ENCODE peak calls at places on chromosomes 11 and 22, in nine cellular contexts. B is fibroblast of mammary gland, J is kidney, M is fibroblast of pulmonary artery, O is cardiac fibroblast, X is ovary, W is thoracic aorta, U is astrocyte of the spinal cord, C is AG04449. T is an unnamed sample.

GRCh38 chr11:68890490-68891231 is 13.0 kb downstream of the MRPL21 start:
- DNase-seq in B (peak), J (peak), M (peak), O (peak), X (no peak), W (peak), U (peak), C (peak), T (peak)

GRCh38 chr11:24637520-24637919 is 140.7 kb downstream of the LUZP2 start:
- DNase-seq in B (no peak), J (no peak), M (no peak), O (no peak), X (no peak), W (no peak), U (no peak), C (no peak), T (no peak)

GRCh38 chr22:29704528-29705285 is 15.1 kb upstream of the CABP7 start:
- DNase-seq in B (peak), J (no peak), M (peak), O (peak), X (no peak), W (no peak), U (peak), C (no peak), T (no peak)

GRCh38 chr11:131744847-131745246 is 374.4 kb downstream of the NTM start:
- DNase-seq in B (peak), J (no peak), M (peak), O (peak), X (no peak), W (no peak), U (peak), C (no peak), T (peak)

GRCh38 chr11:86592659-86593451 is 79.6 kb downstream of the ME3 start:
- DNase-seq in B (peak), J (no peak), M (peak), O (peak), X (no peak), W (peak), U (peak), C (no peak), T (peak)

GRCh38 chr11:35721576-35722341 is 59.2 kb downstream of the TRIM44 start:
- DNase-seq in B (no peak), J (no peak), M (peak), O (no peak), X (no peak), W (no peak), U (no peak), C (no peak), T (no peak)

GRCh38 chr11:31106326-31106725 is 263.2 kb downstream of the DCDC1 start:
- DNase-seq in B (no peak), J (no peak), M (no peak), O (no peak), X (no peak), W (no peak), U (no peak), C (no peak), T (no peak)

GRCh38 chr11:11379661-11380060 is 26.6 kb upstream of the CSNK2A3 start:
- DNase-seq in B (no peak), J (no peak), M (no peak), O (no peak), X (no peak), W (no peak), U (no peak), C (no peak), T (no peak)

GRCh38 chr22:24071686-24072085 is 60.6 kb downstream of the CABIN1 start:
- DNase-seq in B (no peak), J (no peak), M (no peak), O (no peak), X (no peak), W (no peak), U (no peak), C (no peak), T (no peak)

GRCh38 chr11:1521382-1522080 is 35.0 kb upstream of the MOB2 start:
- DNase-seq in B (no peak), J (no peak), M (no peak), O (no peak), X (no peak), W (no peak), U (no peak), C (no peak), T (no peak)

GRCh38 chr22:29144786-29145160 is 60.9 kb upstream of the EMID1 start:
- DNase-seq in B (no peak), J (peak), M (no peak), O (no peak), X (no peak), W (no peak), U (no peak), C (no peak), T (no peak)

GRCh38 chr11:126328001-126328390 is 24.1 kb downstream of the DCPS start:
- DNase-seq in B (no peak), J (peak), M (no peak), O (no peak), X (no peak), W (no peak), U (no peak), C (no peak), T (no peak)

GRCh38 chr11:44600739-44601416 is 35.4 kb downstream of the CD82 start:
- DNase-seq in B (no peak), J (no peak), M (peak), O (peak), X (no peak), W (no peak), U (no peak), C (no peak), T (peak)

GRCh38 chr11:95524328-95525036 is 265.1 kb downstream of the FAM76B start:
- DNase-seq in B (no peak), J (no peak), M (no peak), O (no peak), X (no peak), W (no peak), U (no peak), C (no peak), T (no peak)

GRCh38 chr11:44950625-44951472 is at the start of gene TP53I11:
- DNase-seq in B (peak), J (peak), M (peak), O (peak), X (peak), W (no peak), U (no peak), C (no peak), T (peak)

GRCh38 chr22:37334859-37335818 is 52.8 kb downstream of the CYTH4 start:
- DNase-seq in B (no peak), J (no peak), M (no peak), O (no peak), X (no peak), W (no peak), U (no peak), C (no peak), T (no peak)

GRCh38 chr11:57771365-57771764 is 9.8 kb downstream of the CTNND1 start:
- DNase-seq in B (no peak), J (no peak), M (no peak), O (no peak), X (no peak), W (no peak), U (no peak), C (no peak), T (no peak)

GRCh38 chr22:28730146-28730545 is 11.5 kb downstream of the CHEK2 start:
- DNase-seq in B (no peak), J (no peak), M (no peak), O (no peak), X (no peak), W (no peak), U (no peak), C (no peak), T (no peak)

GRCh38 chr22:37178350-37179125 is 9.5 kb downstream of the C1QTNF6 start:
- DNase-seq in B (peak), J (peak), M (peak), O (peak), X (peak), W (no peak), U (no peak), C (no peak), T (peak)

GRCh38 chr11:27254744-27255446 is 108.1 kb downstream of the CCDC34 start:
- DNase-seq in B (peak), J (no peak), M (peak), O (peak), X (no peak), W (no peak), U (peak), C (peak), T (peak)

GRCh38 chr11:110297726-110298297 is 1.4 kb upstream of the RDX start:
- DNase-seq in B (no peak), J (no peak), M (peak), O (no peak), X (no peak), W (no peak), U (no peak), C (no peak), T (no peak)

GRCh38 chr11:70768346-70769095 is 370.2 kb downstream of the CTTN start:
- DNase-seq in B (no peak), J (no peak), M (no peak), O (no peak), X (no peak), W (no peak), U (no peak), C (no peak), T (no peak)

GRCh38 chr11:119827113-119827512 is 98.1 kb upstream of the NECTIN1 start:
- DNase-seq in B (no peak), J (no peak), M (no peak), O (no peak), X (no peak), W (no peak), U (no peak), C (no peak), T (no peak)

GRCh38 chr11:122339661-122340060 is 223.6 kb upstream of the BLID start:
- DNase-seq in B (no peak), J (no peak), M (peak), O (peak), X (no peak), W (no peak), U (no peak), C (no peak), T (no peak)

GRCh38 chr11:93623179-93623578 is 38.3 kb upstream of the CEP295 start:
- DNase-seq in B (no peak), J (no peak), M (no peak), O (no peak), X (no peak), W (no peak), U (no peak), C (no peak), T (no peak)

GRCh38 chr11:67389477-67389876 is 2.3 kb upstream of the RAD9A start:
- DNase-seq in B (no peak), J (no peak), M (no peak), O (no peak), X (no peak), W (no peak), U (no peak), C (no peak), T (peak)

GRCh38 chr22:27880778-27881394 is 38.2 kb downstream of the PITPNB start:
- DNase-seq in B (peak), J (no peak), M (peak), O (peak), X (no peak), W (no peak), U (peak), C (peak), T (peak)

GRCh38 chr11:65298655-65299179 is 15.9 kb upstream of the CDC42EP2 start:
- DNase-seq in B (peak), J (peak), M (peak), O (peak), X (peak), W (no peak), U (peak), C (no peak), T (peak)

GRCh38 chr11:7534030-7534378 is 20.2 kb downstream of the PPFIBP2 start:
- DNase-seq in B (no peak), J (no peak), M (no peak), O (no peak), X (no peak), W (no peak), U (no peak), C (no peak), T (no peak)

GRCh38 chr11:61290905-61291690 is 4.0 kb downstream of the VWCE start:
- DNase-seq in B (no peak), J (no peak), M (no peak), O (no peak), X (no peak), W (no peak), U (no peak), C (no peak), T (no peak)

GRCh38 chr11:104159356-104159755 is 4.6 kb downstream of the PDGFD start:
- DNase-seq in B (no peak), J (no peak), M (no peak), O (no peak), X (no peak), W (no peak), U (peak), C (no peak), T (peak)

GRCh38 chr22:39471421-39472141 is 14.8 kb downstream of the MGAT3 start:
- DNase-seq in B (no peak), J (no peak), M (peak), O (peak), X (no peak), W (no peak), U (peak), C (no peak), T (peak)

GRCh38 chr22:37925311-37925710 is 19.2 kb downstream of the MICALL1 start:
- DNase-seq in B (no peak), J (no peak), M (no peak), O (no peak), X (no peak), W (no peak), U (no peak), C (no peak), T (no peak)

GRCh38 chr11:113778111-113778910 is 1.3 kb upstream of the CLDN25 start:
- DNase-seq in B (peak), J (peak), M (peak), O (peak), X (no peak), W (no peak), U (peak), C (no peak), T (peak)

GRCh38 chr22:39117585-39118191 is 20.6 kb downstream of the APOBEC3H start:
- DNase-seq in B (peak), J (no peak), M (peak), O (peak), X (no peak), W (no peak), U (peak), C (no peak), T (peak)

DNA sequence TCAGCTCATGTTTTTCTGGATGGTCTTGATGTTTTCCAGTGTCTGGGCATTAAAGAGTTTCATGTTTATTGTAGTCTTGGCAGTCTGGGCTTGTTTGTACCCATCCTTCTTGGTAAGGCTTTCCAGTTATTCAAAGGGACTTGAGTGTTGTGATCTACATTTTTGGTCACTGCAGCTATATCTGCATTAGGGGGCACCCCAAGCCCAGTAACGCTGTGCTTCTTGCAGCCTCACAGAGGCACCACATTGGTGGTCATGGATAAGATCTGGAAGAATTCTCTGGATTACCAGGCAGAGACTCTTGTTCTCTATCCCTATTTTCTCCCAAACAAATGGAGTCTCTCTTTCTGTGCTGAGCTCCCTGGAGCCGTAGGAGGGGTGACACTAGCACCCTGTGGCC is 451.5 kb upstream of the FAT3 start:
- DNase-seq in B (no peak), J (no peak), M (peak), O (peak), X (no peak), W (no peak), U (no peak), C (no peak), T (no peak)
- TF ChIP-seq CTCF in B (no peak), J (no peak), M (peak), O (no peak), X (no peak), W (no peak), U (peak), C (no peak), T (peak)

GRCh38 chr11:63998558-63999348 is 12.5 kb downstream of the OTUB1 start:
- DNase-seq in B (no peak), J (peak), M (no peak), O (no peak), X (no peak), W (no peak), U (no peak), C (no peak), T (no peak)
- H3K4me3 ChIP-seq in B (no peak), J (no peak), M (no peak), O (no peak), X (no peak), W (peak), U (no peak), C (no peak), T (no peak)

GRCh38 chr11:112361396-112361795 is 100.7 kb upstream of the PLET1 start:
- DNase-seq in B (no peak), J (no peak), M (no peak), O (no peak), X (no peak), W (no peak), U (no peak), C (no peak), T (no peak)

GRCh38 chr11:112352907-112353306 is 92.2 kb upstream of the PLET1 start:
- DNase-seq in B (peak), J (no peak), M (no peak), O (no peak), X (no peak), W (no peak), U (no peak), C (no peak), T (no peak)

GRCh38 chr11:112354364-112354763 is 93.7 kb upstream of the PLET1 start:
- DNase-seq in B (no peak), J (no peak), M (no peak), O (no peak), X (no peak), W (no peak), U (no peak), C (no peak), T (no peak)

GRCh38 chr11:112357488-112357887 is 96.8 kb upstream of the PLET1 start:
- DNase-seq in B (no peak), J (no peak), M (no peak), O (no peak), X (no peak), W (no peak), U (no peak), C (no peak), T (no peak)

GRCh38 chr11:112355726-112356125 is 95.1 kb upstream of the PLET1 start:
- DNase-seq in B (peak), J (no peak), M (peak), O (peak), X (peak), W (no peak), U (no peak), C (no peak), T (no peak)
- TF ChIP-seq CTCF in B (peak), J (no peak), M (peak), O (peak), X (no peak), W (no peak), U (peak), C (peak), T (peak)

DNA sequence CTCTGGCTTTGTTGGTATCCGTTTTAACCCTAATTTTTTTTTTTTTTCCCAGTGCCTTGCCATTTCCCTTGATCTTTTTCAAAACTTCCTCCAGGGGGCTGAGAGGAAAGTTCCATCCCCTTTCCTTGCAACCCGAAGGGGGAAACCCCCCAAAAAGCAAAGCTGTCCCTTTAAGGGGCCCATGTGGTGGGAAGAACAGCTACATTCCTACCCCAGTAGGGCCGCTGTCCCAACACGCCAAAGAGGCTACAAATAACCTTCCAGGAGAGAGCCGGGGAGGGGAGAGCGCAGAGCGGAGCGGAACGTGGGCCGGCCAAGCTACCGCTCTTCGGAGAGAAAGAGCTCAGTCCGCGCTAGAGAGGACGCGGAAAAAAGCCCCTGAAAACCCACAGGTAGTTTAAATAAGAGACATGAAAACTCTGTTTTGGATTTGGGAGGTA is 1.7 kb downstream of the LRP4 start:
- DNase-seq in B (peak), J (peak), M (peak), O (peak), X (peak), W (no peak), U (peak), C (no peak), T (peak)
- H3K4me3 ChIP-seq in B (peak), J (peak), M (peak), O (peak), X (peak), W (peak), U (peak), C (peak), T (peak)

DNA sequence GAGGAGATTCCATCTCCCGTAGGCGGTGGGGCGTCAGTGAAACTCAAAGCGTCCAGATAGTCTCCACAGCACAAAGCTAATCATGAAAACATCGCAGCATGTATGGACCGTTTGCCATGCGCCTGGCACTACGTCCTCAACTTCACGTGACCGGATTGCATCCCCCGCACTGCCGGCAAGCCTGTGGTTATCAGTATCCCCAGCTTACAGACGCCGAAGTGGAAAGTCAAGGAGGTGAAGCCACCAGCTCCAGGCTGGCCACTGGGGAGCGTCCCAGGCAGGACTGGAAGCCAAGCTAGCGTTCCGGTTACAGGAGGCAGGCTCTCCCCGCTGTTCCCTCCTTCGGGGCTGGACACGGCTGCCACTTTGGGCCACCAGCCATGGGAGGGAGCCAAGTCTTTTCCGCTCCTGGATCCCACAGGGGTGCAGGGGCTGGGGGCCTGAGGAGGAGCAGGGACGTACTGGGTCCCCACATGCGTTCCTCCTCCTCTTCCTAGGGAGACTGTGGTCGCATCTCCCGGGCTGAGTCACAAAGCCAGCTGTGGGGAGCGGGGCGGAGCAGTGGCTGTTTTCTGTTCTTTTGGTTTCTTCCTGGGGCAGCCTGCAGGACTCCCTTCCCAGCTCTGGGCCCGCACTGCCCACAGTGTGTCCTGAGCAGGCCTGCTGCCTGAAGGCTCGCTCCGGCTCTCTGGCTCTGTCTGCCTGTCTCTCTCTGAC is 4.3 kb upstream of the OSBPL5 start:
- DNase-seq in B (peak), J (peak), M (peak), O (peak), X (no peak), W (no peak), U (peak), C (no peak), T (peak)
- TF ChIP-seq CTCF in B (no peak), J (no peak), M (peak), O (no peak), X (no peak), W (peak), U (no peak), C (peak), T (peak)

DNA sequence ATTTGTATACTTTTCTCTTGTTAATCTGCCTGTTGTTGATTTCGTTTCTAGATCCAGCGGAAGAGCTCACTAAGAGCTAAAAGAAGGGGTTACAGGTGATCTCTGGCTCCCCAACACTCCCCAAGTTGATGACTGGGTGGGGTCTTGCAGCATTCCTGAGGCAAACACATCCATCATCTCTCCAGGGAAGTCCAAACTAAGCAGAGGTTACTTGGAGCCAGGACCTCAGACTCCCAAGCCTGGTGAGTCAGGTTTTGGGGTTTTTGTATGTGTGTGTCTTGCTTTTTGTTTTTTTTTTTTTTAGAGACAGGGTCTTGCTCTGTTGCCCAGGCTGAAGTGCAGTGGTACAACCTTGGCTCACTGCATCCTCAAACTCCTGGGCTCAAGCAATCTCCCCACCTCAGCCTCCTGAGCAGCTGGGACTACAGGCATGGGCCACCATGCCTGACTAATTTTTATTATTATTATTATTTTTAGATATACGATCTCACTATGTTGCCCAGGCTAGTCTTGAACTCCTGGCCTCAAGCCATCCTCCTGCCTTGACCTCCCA is 11.5 kb upstream of the RPS3 start:
- DNase-seq in B (no peak), J (no peak), M (no peak), O (no peak), X (no peak), W (no peak), U (no peak), C (no peak), T (no peak)
- H3K4me3 ChIP-seq in B (no peak), J (no peak), M (no peak), O (no peak), X (no peak), W (no peak), U (no peak), C (no peak), T (no peak)

GRCh38 chr11:76095891-76096290 is 110.4 kb downstream of the WNT11 start:
- DNase-seq in B (no peak), J (no peak), M (no peak), O (no peak), X (no peak), W (no peak), U (no peak), C (no peak), T (no peak)
- TF ChIP-seq CTCF in B (no peak), J (no peak), M (no peak), O (no peak), X (no peak), W (no peak), U (no peak), C (no peak), T (no peak)

GRCh38 chr22:41395531-41396240 is 13.9 kb downstream of the TEF start:
- DNase-seq in B (no peak), J (no peak), M (no peak), O (no peak), X (no peak), W (no peak), U (no peak), C (no peak), T (no peak)
- H3K4me3 ChIP-seq in B (no peak), J (no peak), M (no peak), O (no peak), X (no peak), W (no peak), U (no peak), C (no peak), T (no peak)